ENCODE peak calls at places on chromosomes 4 and X, in ten cellular contexts. L is SK-N-SH, D is HCT116, H is suprapubic skin, Q is esophagus muscularis mucosa, Y is spleen, S is H1, E is transverse colon, R is HepG2, G is K562. B is an unnamed sample.

GRCh38 chr4:10121568-10122097 is 5.0 kb upstream of the WDR1 start:
- DNase-seq in L (no peak), D (no peak), H (no peak), Q (no peak), Y (no peak), S (no peak), E (no peak), R (peak; percentile 94), G (no peak), B (no peak)

GRCh38 chr4:138034871-138035270 is 207.3 kb downstream of the SLC7A11 start:
- DNase-seq in L (no peak), D (no peak), H (no peak), Q (no peak), Y (no peak), S (no peak), E (no peak), R (no peak), G (peak; percentile 3), B (no peak)

GRCh38 chrX:120305531-120306145 is 5.6 kb downstream of the TMEM255A start:
- DNase-seq in L (no peak), D (no peak), H (no peak), Q (no peak), Y (no peak), S (no peak), E (no peak), R (no peak), G (peak; percentile 39), B (no peak)

GRCh38 chr4:127604949-127605709 is 27.6 kb upstream of the INTU start:
- DNase-seq in L (peak; percentile 33), D (peak; percentile 33), H (no peak), Q (no peak), Y (no peak), S (peak; percentile 64), E (no peak), R (peak; percentile 29), G (peak; percentile 38), B (no peak)

GRCh38 chr4:137213372-137214173 is 318.7 kb downstream of the PCDH18 start:
- DNase-seq in L (no peak), D (no peak), H (no peak), Q (no peak), Y (no peak), S (no peak), E (no peak), R (no peak), G (no peak), B (no peak)

GRCh38 chrX:10597871-10598270 is 22.5 kb downstream of the MID1 start:
- DNase-seq in L (no peak), D (no peak), H (no peak), Q (no peak), Y (no peak), S (no peak), E (no peak), R (peak; percentile 28), G (peak; percentile 16), B (no peak)

GRCh38 chr4:75715105-75715799 is 9.1 kb upstream of the USO1 start:
- DNase-seq in L (peak; percentile 28), D (no peak), H (no peak), Q (no peak), Y (no peak), S (no peak), E (no peak), R (no peak), G (no peak), B (no peak)

GRCh38 chrX:135345328-135345645 is 36.0 kb downstream of the ETDC start:
- DNase-seq in L (peak; percentile 30), D (no peak), H (no peak), Q (no peak), Y (no peak), S (no peak), E (peak; percentile 38), R (no peak), G (peak; percentile 28), B (peak; percentile 50)

GRCh38 chrX:34653811-34654210 is 3.3 kb downstream of the TMEM47 start:
- DNase-seq in L (no peak), D (no peak), H (no peak), Q (no peak), Y (no peak), S (no peak), E (no peak), R (no peak), G (no peak), B (no peak)

GRCh38 chrX:17812763-17813162 is 48.3 kb downstream of the RAI2 start:
- DNase-seq in L (peak; percentile 38), D (no peak), H (no peak), Q (no peak), Y (no peak), S (no peak), E (no peak), R (no peak), G (peak; percentile 14), B (no peak)

GRCh38 chr4:54709281-54709854 is 51.6 kb downstream of the KIT start:
- DNase-seq in L (no peak), D (no peak), H (no peak), Q (no peak), Y (no peak), S (no peak), E (no peak), R (no peak), G (no peak), B (no peak)

GRCh38 chrX:34987646-34988045 is 45.0 kb downstream of the FAM47B start:
- DNase-seq in L (no peak), D (no peak), H (no peak), Q (no peak), Y (no peak), S (no peak), E (no peak), R (no peak), G (no peak), B (no peak)

GRCh38 chrX:30153881-30154260 is 61.5 kb upstream of the MAGEB2 start:
- DNase-seq in L (no peak), D (no peak), H (no peak), Q (no peak), Y (no peak), S (no peak), E (no peak), R (no peak), G (no peak), B (no peak)

GRCh38 chr4:90069151-90069550 is 58.0 kb upstream of the CCSER1 start:
- DNase-seq in L (no peak), D (peak; percentile 47), H (no peak), Q (no peak), Y (no peak), S (no peak), E (no peak), R (no peak), G (no peak), B (no peak)

GRCh38 chr4:79864470-79865190 is 208.4 kb downstream of the ANTXR2 start:
- DNase-seq in L (no peak), D (no peak), H (no peak), Q (no peak), Y (no peak), S (no peak), E (no peak), R (no peak), G (no peak), B (no peak)

GRCh38 chr4:88457307-88458090 is 580 bp downstream of the HERC5 start:
- DNase-seq in L (peak; percentile 74), D (peak; percentile 6), H (peak; percentile 77), Q (no peak), Y (peak; percentile 92), S (no peak), E (peak; percentile 40), R (no peak), G (no peak), B (peak; percentile 54)

DNA sequence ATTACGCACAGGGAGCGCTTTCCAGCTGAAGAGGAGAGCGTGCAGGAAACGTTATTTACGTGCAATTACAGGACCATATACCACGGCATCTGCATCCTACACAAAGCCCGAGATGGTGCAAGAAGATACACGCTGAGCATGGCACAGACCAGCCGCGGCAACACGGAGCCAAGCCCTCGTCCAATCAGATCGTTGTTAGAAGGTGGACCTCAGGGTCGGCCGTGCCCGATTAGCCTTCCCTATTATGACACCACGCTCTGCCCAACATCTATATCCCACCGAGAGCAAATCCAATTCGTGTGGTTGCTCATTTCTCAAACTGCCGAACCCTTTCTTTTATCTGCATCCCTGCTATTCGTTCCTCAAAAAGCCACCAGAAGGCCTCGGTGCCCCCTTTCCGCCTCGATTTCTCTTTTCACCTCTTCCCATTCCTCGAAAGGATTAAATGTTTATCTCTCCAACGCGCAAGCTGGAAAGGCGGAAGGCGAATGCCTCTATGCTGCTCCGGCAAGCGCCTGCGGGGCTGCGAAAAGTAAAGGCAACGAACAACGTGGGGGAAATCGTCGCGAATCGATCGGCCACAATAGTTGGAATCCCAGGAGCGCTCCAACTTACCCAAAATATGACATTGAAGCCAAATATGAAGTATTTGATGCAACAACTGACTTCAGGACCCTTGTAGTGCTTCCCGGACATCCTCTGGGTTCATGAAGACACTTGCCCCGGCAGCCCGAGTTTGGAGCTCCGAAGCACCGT is 702 bp downstream of the TSPAN5 start:
- DNase-seq in L (peak; percentile 87), D (no peak), H (no peak), Q (no peak), Y (peak; percentile 78), S (no peak), E (peak; percentile 23), R (no peak), G (peak; percentile 8), B (no peak)
- H3K4me1 ChIP-seq in L (peaks cover 34% of the 10 kb centered on the region), D (peaks cover 63% of the 10 kb centered on the region), H (peaks cover 76% of the 10 kb centered on the region), Q (peaks cover 67% of the 10 kb centered on the region), Y (peaks cover 38% of the 10 kb centered on the region), S (peaks cover 9% of the 10 kb centered on the region), E (peaks cover 4% of the 10 kb centered on the region), R (peaks cover 8% of the 10 kb centered on the region), G (peaks cover 8% of the 10 kb centered on the region), B (peaks cover 76% of the 10 kb centered on the region)

GRCh38 chr4:38141808-38142500 is 181.8 kb downstream of the PTTG2 start:
- DNase-seq in L (no peak), D (no peak), H (peak; percentile 70), Q (no peak), Y (no peak), S (no peak), E (no peak), R (no peak), G (no peak), B (no peak)
- TF ChIP-seq POLR2AphosphoS5 in L (no peak), D (no peak), H (no peak), Q (no peak), Y (no peak), S (no peak), E (no peak), R (no peak), G (no peak), B (no peak)

GRCh38 chr4:56979674-56980073 is 978 bp downstream of the POLR2B start:
- DNase-seq in L (no peak), D (no peak), H (no peak), Q (no peak), Y (no peak), S (no peak), E (peak; percentile 31), R (peak; percentile 31), G (peak; percentile 72), B (no peak)
- H3K27ac ChIP-seq in L (no peak overlapping the region), D (peak overlapping the region; percentile 18), H (peak overlapping the region; percentile 93), Q (peak overlapping the region; percentile 93), Y (peak overlapping the region; percentile 95), S (no peak overlapping the region), E (peak overlapping the region; percentile 96), R (peak overlapping the region; percentile 88), G (peak overlapping the region; percentile 94), B (no peak overlapping the region)

DNA sequence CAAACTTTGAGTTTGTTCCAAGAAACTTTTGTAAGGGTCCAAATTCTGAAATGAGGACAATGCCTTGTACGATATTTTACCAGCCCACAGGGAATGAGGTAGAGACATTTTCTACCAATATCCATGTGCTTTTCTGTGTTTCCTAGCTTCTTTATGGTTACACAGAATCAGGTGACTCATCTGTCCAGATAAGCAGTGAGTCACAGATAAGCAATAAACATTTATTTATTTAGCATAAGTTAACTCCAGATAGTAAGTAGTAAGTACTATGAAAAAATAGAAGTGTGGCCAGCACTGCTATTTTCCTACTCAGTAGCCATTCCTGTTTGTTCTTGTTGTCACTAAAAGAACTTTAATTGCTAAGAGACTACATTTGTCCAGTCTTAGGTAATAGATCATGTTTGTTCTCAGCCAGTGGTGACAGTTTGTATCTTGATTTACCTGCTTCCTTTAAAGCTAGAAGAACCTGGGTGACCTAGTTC is 7.4 kb downstream of the AFF1 start:
- DNase-seq in L (no peak), D (no peak), H (no peak), Q (no peak), Y (no peak), S (no peak), E (no peak), R (peak; percentile 62), G (peak; percentile 55), B (no peak)
- H3K4me1 ChIP-seq in L (no peaks in the 10 kb centered on the region), D (peaks cover 23% of the 10 kb centered on the region), H (peaks cover 60% of the 10 kb centered on the region), Q (peaks cover 86% of the 10 kb centered on the region), Y (peaks cover 60% of the 10 kb centered on the region), S (peaks cover 24% of the 10 kb centered on the region), E (peaks cover 37% of the 10 kb centered on the region), R (peaks cover 92% of the 10 kb centered on the region), G (peaks cover 55% of the 10 kb centered on the region), B (peaks cover 63% of the 10 kb centered on the region)

B was measured in stomach.